ENCODE peak calls at places on chromosomes 3 and 15, in five cellular contexts. R, L, W, J and N are unnamed samples. For H3K36me3 and H3K4me1, the result is how much of the 10 kb centered on the place peaks cover.

GRCh38 chr3:104987859-104988258 is 378.9 kb upstream of the ALCAM start:
- DNase-seq in R (no peak), L (no peak), W (no peak), J (no peak), N (no peak)

GRCh38 chr3:72137865-72138861 is 353.2 kb upstream of the PROK2 start:
- DNase-seq in R (no peak), L (no peak), W (no peak), J (no peak), N (no peak)

GRCh38 chr15:63539517-63539916 is 35.1 kb downstream of the USP3 start:
- DNase-seq in R (no peak), L (no peak), W (no peak), J (no peak), N (peak)

GRCh38 chr3:135000465-135000864 is 205.4 kb downstream of the EPHB1 start:
- DNase-seq in R (no peak), L (no peak), W (no peak), J (no peak), N (no peak)

GRCh38 chr15:32822739-32823138 is 104.9 kb downstream of the GREM1 start:
- DNase-seq in R (no peak), L (no peak), W (no peak), J (no peak), N (no peak)

GRCh38 chr3:40070816-40071215 is 238.7 kb upstream of the EIF1B start:
- DNase-seq in R (no peak), L (no peak), W (no peak), J (no peak), N (no peak)

GRCh38 chr15:31235298-31236183 is 91.1 kb upstream of the KLF13 start:
- DNase-seq in R (no peak), L (peak), W (no peak), J (peak), N (peak)

GRCh38 chr15:55802600-55803376 is 59.8 kb upstream of the PRTG start:
- DNase-seq in R (no peak), L (no peak), W (no peak), J (no peak), N (no peak)

GRCh38 chr15:100107606-100108225 is 234.1 kb downstream of the ADAMTS17 start:
- DNase-seq in R (no peak), L (no peak), W (peak), J (peak), N (peak)

GRCh38 chr3:188197388-188197847 is 43.5 kb downstream of the LPP start:
- DNase-seq in R (no peak), L (no peak), W (peak), J (no peak), N (peak)

GRCh38 chr15:80423215-80423614 is 19.0 kb downstream of the ARNT2 start:
- DNase-seq in R (no peak), L (no peak), W (no peak), J (no peak), N (no peak)

GRCh38 chr3:7305561-7305960 is 444.6 kb downstream of the GRM7 start:
- DNase-seq in R (no peak), L (no peak), W (no peak), J (no peak), N (no peak)

GRCh38 chr3:139124197-139124596 is 79.5 kb upstream of the PRR23C start:
- DNase-seq in R (no peak), L (no peak), W (no peak), J (no peak), N (no peak)

GRCh38 chr3:32238816-32239637 is 547 bp downstream of the CMTM8 start:
- DNase-seq in R (no peak), L (peak), W (no peak), J (peak), N (peak)

GRCh38 chr15:22968356-22968755 is 11.8 kb downstream of the CYFIP1 start:
- DNase-seq in R (no peak), L (no peak), W (no peak), J (peak), N (no peak)

GRCh38 chr15:92989469-92989868 is 89.3 kb downstream of the CHD2 start:
- DNase-seq in R (no peak), L (no peak), W (no peak), J (no peak), N (no peak)

GRCh38 chr15:92997821-92998220 is 91.2 kb downstream of the RGMA start:
- DNase-seq in R (no peak), L (no peak), W (no peak), J (no peak), N (no peak)

DNA sequence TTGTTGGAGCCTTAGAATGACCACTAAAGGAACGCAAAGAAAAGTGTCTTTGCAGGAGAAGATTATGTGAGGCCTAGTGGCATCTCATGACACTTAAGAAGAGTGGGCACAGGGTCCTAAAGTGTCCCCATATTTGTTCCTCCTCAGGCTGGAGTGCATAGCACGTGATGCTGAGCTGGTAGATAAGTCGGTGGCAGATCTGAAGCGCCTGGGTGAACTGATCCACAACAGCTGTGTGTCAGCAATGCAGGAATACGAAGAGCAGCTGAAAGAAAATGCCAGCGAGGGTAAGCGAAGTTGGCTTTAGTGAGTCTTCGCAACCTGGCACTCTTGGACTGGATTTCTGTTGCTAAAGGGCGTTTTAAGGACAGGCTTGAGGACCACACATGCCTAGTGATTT is 92.6 kb downstream of the CHD2 start:
- DNase-seq in R (no peak), L (no peak), W (no peak), J (no peak), N (no peak)
- H3K36me3 ChIP-seq in R (under half), L (half or more), W (half or more), J (half or more), N (half or more)

GRCh38 chr3:41194701-41195100 is 4.6 kb upstream of the CTNNB1 start:
- DNase-seq in R (no peak), L (no peak), W (no peak), J (no peak), N (no peak)
- TF ChIP-seq POLR2A in R (no peak), L (no peak), W (no peak), J (no peak), N (no peak)

DNA sequence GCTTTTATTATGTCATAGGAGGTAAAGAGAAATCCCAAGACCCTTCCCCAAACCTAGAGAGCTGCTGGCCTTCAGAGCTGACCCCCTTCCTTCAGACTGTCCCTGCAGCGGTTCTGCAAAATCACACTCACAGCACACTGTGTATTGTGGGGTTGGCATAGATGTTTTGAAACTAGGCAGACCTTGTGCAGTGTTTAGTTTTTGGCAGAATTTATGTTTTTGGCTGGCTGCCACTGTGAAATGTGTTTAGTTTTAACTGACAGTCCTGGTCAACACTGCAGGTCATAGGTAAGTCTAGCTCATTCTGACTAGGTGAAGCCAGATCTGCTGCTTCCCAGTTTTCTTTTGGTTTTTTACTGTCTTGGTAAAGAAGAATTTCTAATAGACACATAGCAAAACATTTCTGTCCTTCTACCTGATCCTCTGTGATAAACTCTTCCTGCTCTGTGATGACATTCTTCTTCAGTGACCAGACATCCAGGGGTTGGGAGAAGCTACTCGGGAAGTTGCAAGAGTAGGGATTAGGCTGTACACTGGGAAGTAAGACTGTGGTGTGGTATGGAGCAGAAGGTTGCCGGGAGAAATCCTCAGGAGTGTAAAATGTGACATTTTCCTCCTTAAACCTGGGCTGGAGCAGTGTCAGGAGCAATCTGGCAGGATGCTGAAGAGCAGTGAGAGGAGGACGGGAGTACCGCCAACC is 209.6 kb upstream of the MCTP2 start:
- DNase-seq in R (no peak), L (no peak), W (no peak), J (no peak), N (no peak)
- H3K4me1 ChIP-seq in R (under half), L (under half), W (under half), J (under half), N (under half)

GRCh38 chr3:53863127-53863526 is 16.8 kb downstream of the IL17RB start:
- DNase-seq in R (no peak), L (no peak), W (no peak), J (no peak), N (no peak)

GRCh38 chr3:53862241-53862640 is 15.9 kb downstream of the IL17RB start:
- DNase-seq in R (no peak), L (no peak), W (no peak), J (no peak), N (no peak)

GRCh38 chr3:53860196-53860595 is 13.8 kb downstream of the IL17RB start:
- DNase-seq in R (no peak), L (no peak), W (no peak), J (no peak), N (no peak)

GRCh38 chr3:53865732-53866499 is 16.0 kb downstream of the ACTR8 start:
- DNase-seq in R (no peak), L (no peak), W (no peak), J (no peak), N (no peak)
- H3K36me3 ChIP-seq in R (under half), L (half or more), W (half or more), J (half or more), N (half or more)

GRCh38 chr3:106428565-106428994 is 559.8 kb upstream of the CBLB start:
- DNase-seq in R (no peak), L (no peak), W (no peak), J (no peak), N (peak)
- TF ChIP-seq POLR2A in R (no peak), L (no peak), W (no peak), J (no peak), N (no peak)

GRCh38 chr3:16516695-16517481 is 3.4 kb upstream of the RFTN1 start:
- DNase-seq in R (no peak), L (no peak), W (no peak), J (peak), N (peak)
- H3K4me1 ChIP-seq in R (under half), L (under half), W (under half), J (under half), N (under half)

GRCh38 chr3:10269443-10269842 is 21.2 kb downstream of the TATDN2 start:
- DNase-seq in R (no peak), L (no peak), W (no peak), J (no peak), N (no peak)
- H3K36me3 ChIP-seq in R (under half), L (under half), W (under half), J (under half), N (under half)

DNA sequence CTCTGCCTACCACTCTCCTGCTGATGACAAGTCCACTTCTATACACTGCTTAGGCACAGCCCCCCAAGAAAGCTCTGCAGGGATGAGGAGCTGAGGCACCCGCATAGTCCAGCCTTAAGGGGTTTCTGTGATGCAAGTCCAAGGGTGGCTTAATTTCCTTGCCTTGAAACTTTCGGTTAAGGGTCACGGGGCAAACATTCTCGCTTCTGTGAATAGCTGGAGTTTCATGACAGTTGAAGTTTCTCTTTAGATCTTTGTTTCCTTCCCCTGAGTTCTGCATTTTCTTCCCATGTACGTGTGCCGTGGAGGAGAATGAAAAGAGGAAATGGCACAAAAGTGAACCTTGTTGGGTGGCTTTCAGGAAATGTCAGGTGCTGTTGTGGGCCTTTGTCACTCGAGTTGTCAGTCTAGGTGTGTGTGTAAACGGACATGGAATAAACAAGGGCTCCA is 7.0 kb downstream of the GPR160 start:
- DNase-seq in R (no peak), L (no peak), W (no peak), J (peak), N (no peak)
- TF ChIP-seq POLR2A in R (no peak), L (no peak), W (no peak), J (no peak), N (no peak)